ENCODE peak calls at places on chromosomes 12 and 14, in four cellular contexts. A is K562, P is GM12878, W is HepG2. Q is an unnamed sample.

GRCh38 chr14:89907655-89908054 is 46.9 kb downstream of the EFCAB11 start:
- DNase-seq in W (no peak), A (no peak), P (no peak), Q (no peak)

GRCh38 chr14:90093942-90094595 is 32.3 kb downstream of the KCNK13 start:
- DNase-seq in P (no peak), A (no peak), W (no peak), Q (no peak)

GRCh38 chr12:122743895-122744525 is 8.6 kb upstream of the DENR start:
- DNase-seq in P (no peak), A (no peak), W (no peak), Q (no peak)

GRCh38 chr14:77883479-77884238 is 83.8 kb downstream of the ADCK1 start:
- DNase-seq in P (no peak), W (no peak), A (no peak), Q (no peak)

GRCh38 chr14:75519826-75520692 is 2.2 kb upstream of the BATF start:
- DNase-seq in W (no peak), A (no peak), P (no peak), Q (no peak)

GRCh38 chr14:22587247-22587646 is 1.8 kb downstream of the DAD1 start:
- DNase-seq in P (no peak), A (no peak), W (no peak), Q (no peak)

GRCh38 chr12:22234561-22234960 is 99.9 kb downstream of the ST8SIA1 start:
- DNase-seq in P (no peak), W (no peak), A (no peak), Q (no peak)

GRCh38 chr14:61221906-61222305 is 59.2 kb downstream of the TMEM30B start:
- DNase-seq in W (no peak), P (no peak), A (no peak), Q (no peak)

GRCh38 chr12:12018454-12018853 is 52.3 kb upstream of the BCL2L14 start:
- DNase-seq in A (no peak), W (no peak), P (no peak), Q (no peak)

GRCh38 chr14:72476657-72477499 is 417.0 kb downstream of the DPF3 start:
- DNase-seq in A (no peak), P (peak; percentile 100), W (no peak), Q (no peak)

GRCh38 chr12:62562892-62563291 is 96.3 kb downstream of the MON2 start:
- DNase-seq in P (no peak), W (no peak), A (no peak), Q (no peak)

GRCh38 chr12:45407967-45408743 is 192.3 kb downstream of the ANO6 start:
- DNase-seq in W (no peak), A (no peak), P (no peak), Q (no peak)

GRCh38 chr12:105983622-105984325 is 155.0 kb downstream of the NUAK1 start:
- DNase-seq in A (no peak), P (no peak), W (no peak), Q (no peak)

GRCh38 chr12:24617471-24617870 is 331.4 kb downstream of the BCAT1 start:
- DNase-seq in W (no peak), P (no peak), A (no peak), Q (no peak)

GRCh38 chr12:55906056-55906455 is 21.6 kb downstream of the PYM1 start:
- DNase-seq in P (no peak), W (no peak), A (no peak), Q (no peak)

GRCh38 chr12:132836803-132837331 is 8.2 kb upstream of the GOLGA3 start:
- DNase-seq in W (no peak), P (no peak), A (no peak), Q (no peak)

GRCh38 chr12:47210776-47211175 is 131.0 kb upstream of the AMIGO2 start:
- DNase-seq in A (no peak), P (no peak), W (no peak), Q (no peak)

GRCh38 chr12:94644141-94644575 is 6.2 kb downstream of the TMCC3 start:
- DNase-seq in W (no peak), A (no peak), P (peak; percentile 26), Q (no peak)

GRCh38 chr12:74598819-74599218 is 61.2 kb downstream of the ATXN7L3B start:
- DNase-seq in P (no peak), A (no peak), W (no peak), Q (no peak)
- TF ChIP-seq CREM in P (no peak), A (no peak), W (no peak), Q (no peak)

GRCh38 chr12:27427824-27428223 is 18.7 kb upstream of the SMCO2 start:
- DNase-seq in P (no peak), A (no peak), W (no peak), Q (no peak)

GRCh38 chr12:27422697-27423096 is 23.8 kb upstream of the SMCO2 start:
- DNase-seq in P (no peak), A (no peak), W (no peak), Q (no peak)

GRCh38 chr12:27425306-27425705 is 21.2 kb upstream of the SMCO2 start:
- DNase-seq in W (no peak), A (no peak), P (no peak), Q (no peak)

GRCh38 chr12:27426743-27427142 is 19.8 kb upstream of the SMCO2 start:
- DNase-seq in W (no peak), A (no peak), P (no peak), Q (no peak)

GRCh38 chr12:27424631-27425230 is 21.8 kb upstream of the SMCO2 start:
- DNase-seq in W (peak; percentile 45), P (no peak), A (peak; percentile 26), Q (no peak)
- TF ChIP-seq CREM in W (no peak), P (no peak), A (no peak), Q (no peak)

GRCh38 chr12:79658221-79658620 is 32.5 kb downstream of the PAWR start:
- DNase-seq in A (no peak), P (no peak), W (no peak), Q (no peak)
- TF ChIP-seq CREM in A (no peak), P (no peak), W (no peak), Q (no peak)

GRCh38 chr14:58055497-58055896 is 96.5 kb downstream of the ARMH4 start:
- DNase-seq in A (no peak), P (no peak), W (no peak), Q (no peak)
- TF ChIP-seq CREM in A (no peak), P (no peak), W (no peak), Q (no peak)

GRCh38 chr12:53505555-53506449 is 1.5 kb downstream of the NPFF start:
- DNase-seq in A (no peak), P (no peak), W (no peak), Q (no peak)
- TF ChIP-seq CREM in A (no peak), P (no peak), W (no peak), Q (no peak)

GRCh38 chr14:106490442-106490841 is 964.1 kb downstream of the TMEM121 start:
- DNase-seq in A (no peak), W (no peak), P (no peak), Q (no peak)

GRCh38 chr14:106488293-106488692 is 961.9 kb downstream of the TMEM121 start:
- DNase-seq in P (no peak), W (no peak), A (no peak), Q (no peak)

GRCh38 chr14:106489112-106489881 is 962.9 kb downstream of the TMEM121 start:
- DNase-seq in W (no peak), P (no peak), A (no peak), Q (no peak)

GRCh38 chr14:106491851-106492250 is 965.5 kb downstream of the TMEM121 start:
- DNase-seq in W (no peak), A (no peak), P (no peak), Q (peak; percentile 27)

GRCh38 chr14:106493962-106494823 is 967.8 kb downstream of the TMEM121 start:
- DNase-seq in W (no peak), A (no peak), P (no peak), Q (no peak)
- TF ChIP-seq CREM in W (no peak), A (no peak), P (no peak), Q (no peak)

GRCh38 chr14:32345311-32345771 is 16.2 kb downstream of the AKAP6 start:
- DNase-seq in W (no peak), P (no peak), A (no peak), Q (no peak)
- TF ChIP-seq CREM in W (no peak), P (no peak), A (no peak), Q (no peak)

Q was measured in WTC11.